ENCODE peak calls at places on chromosome X, in eight cellular contexts. One of them, this sample, is unnamed.

GRCh38 chrX:109475174-109475891 is 6.6 kb downstream of the GUCY2F start:
- DNase-seq in head of caudate nucleus: peak; percentile 42
- DNase-seq in iris pigment epithelial cell: peak; percentile 40
- DNase-seq in non-pigmented ciliary epithelial cell: no peak
- DNase-seq in NCI-H2081: peak; percentile 78
- DNase-seq in prostate gland: peak; percentile 11
- DNase-seq in HFF-Myc: no peak
- DNase-seq in GM23248: peak; percentile 60
- DNase-seq in this sample: peak; percentile 62

GRCh38 chrX:110734894-110735541 is 60.6 kb downstream of the CHRDL1 start:
- DNase-seq in head of caudate nucleus: no peak
- DNase-seq in iris pigment epithelial cell: peak; percentile 87
- DNase-seq in non-pigmented ciliary epithelial cell: peak; percentile 69
- DNase-seq in NCI-H2081: no peak
- DNase-seq in prostate gland: no peak
- DNase-seq in HFF-Myc: peak; percentile 20
- DNase-seq in GM23248: peak; percentile 84
- DNase-seq in this sample: peak; percentile 56

GRCh38 chrX:24375732-24376131 is 15.3 kb downstream of the SUPT20HL1 start:
- DNase-seq in head of caudate nucleus: no peak
- DNase-seq in iris pigment epithelial cell: no peak
- DNase-seq in non-pigmented ciliary epithelial cell: no peak
- DNase-seq in NCI-H2081: no peak
- DNase-seq in prostate gland: no peak
- DNase-seq in HFF-Myc: no peak
- DNase-seq in GM23248: no peak
- DNase-seq in this sample: no peak

GRCh38 chrX:22666441-22666840 is 333.3 kb upstream of the DDX53 start:
- DNase-seq in head of caudate nucleus: peak; percentile 29
- DNase-seq in iris pigment epithelial cell: peak; percentile 19
- DNase-seq in non-pigmented ciliary epithelial cell: no peak
- DNase-seq in NCI-H2081: peak; percentile 10
- DNase-seq in prostate gland: no peak
- DNase-seq in HFF-Myc: peak; percentile 27
- DNase-seq in GM23248: peak; percentile 44
- DNase-seq in this sample: no peak

GRCh38 chrX:129957241-129958099 is 25.0 kb upstream of the BCORL1 start:
- DNase-seq in head of caudate nucleus: peak; percentile 31
- DNase-seq in iris pigment epithelial cell: peak; percentile 48
- DNase-seq in non-pigmented ciliary epithelial cell: no peak
- DNase-seq in NCI-H2081: no peak
- DNase-seq in prostate gland: no peak
- DNase-seq in HFF-Myc: no peak
- DNase-seq in GM23248: peak; percentile 66
- DNase-seq in this sample: peak; percentile 57

GRCh38 chrX:119427795-119428185 is 28.7 kb downstream of the SLC25A43 start:
- DNase-seq in head of caudate nucleus: no peak
- DNase-seq in iris pigment epithelial cell: no peak
- DNase-seq in non-pigmented ciliary epithelial cell: no peak
- DNase-seq in NCI-H2081: no peak
- DNase-seq in prostate gland: no peak
- DNase-seq in HFF-Myc: no peak
- DNase-seq in GM23248: no peak
- DNase-seq in this sample: no peak

GRCh38 chrX:20116087-20116574 is 576 bp downstream of the MAP7D2 start:
- DNase-seq in head of caudate nucleus: no peak
- DNase-seq in iris pigment epithelial cell: no peak
- DNase-seq in non-pigmented ciliary epithelial cell: no peak
- DNase-seq in NCI-H2081: peak; percentile 58
- DNase-seq in prostate gland: no peak
- DNase-seq in HFF-Myc: no peak
- DNase-seq in GM23248: no peak
- DNase-seq in this sample: peak; percentile 6

GRCh38 chrX:139826065-139827044 is 106.5 kb downstream of the ATP11C start:
- DNase-seq in head of caudate nucleus: no peak
- DNase-seq in iris pigment epithelial cell: peak; percentile 51
- DNase-seq in non-pigmented ciliary epithelial cell: peak; percentile 23
- DNase-seq in NCI-H2081: no peak
- DNase-seq in prostate gland: peak; percentile 4
- DNase-seq in HFF-Myc: no peak
- DNase-seq in GM23248: peak; percentile 68
- DNase-seq in this sample: peak; percentile 68

GRCh38 chrX:123976671-123977316 is 15.3 kb downstream of the STAG2 start:
- DNase-seq in head of caudate nucleus: no peak
- DNase-seq in iris pigment epithelial cell: peak; percentile 47
- DNase-seq in non-pigmented ciliary epithelial cell: no peak
- DNase-seq in NCI-H2081: peak; percentile 18
- DNase-seq in prostate gland: no peak
- DNase-seq in HFF-Myc: no peak
- DNase-seq in GM23248: peak; percentile 55
- DNase-seq in this sample: peak; percentile 38

GRCh38 chrX:42934020-42934701 is 156.2 kb upstream of the PPP1R2C start:
- DNase-seq in head of caudate nucleus: no peak
- DNase-seq in iris pigment epithelial cell: peak; percentile 51
- DNase-seq in non-pigmented ciliary epithelial cell: no peak
- DNase-seq in NCI-H2081: no peak
- DNase-seq in prostate gland: no peak
- DNase-seq in HFF-Myc: no peak
- DNase-seq in GM23248: no peak
- DNase-seq in this sample: peak; percentile 4

GRCh38 chrX:107551546-107551945 is 76.8 kb upstream of the PRPS1 start:
- DNase-seq in head of caudate nucleus: peak; percentile 35
- DNase-seq in iris pigment epithelial cell: no peak
- DNase-seq in non-pigmented ciliary epithelial cell: no peak
- DNase-seq in NCI-H2081: peak; percentile 11
- DNase-seq in prostate gland: peak; percentile 34
- DNase-seq in HFF-Myc: no peak
- DNase-seq in GM23248: no peak
- DNase-seq in this sample: no peak

GRCh38 chrX:107429090-107429489 is 20.4 kb upstream of the FRMPD3 start:
- DNase-seq in head of caudate nucleus: no peak
- DNase-seq in iris pigment epithelial cell: peak; percentile 14
- DNase-seq in non-pigmented ciliary epithelial cell: no peak
- DNase-seq in NCI-H2081: peak; percentile 68
- DNase-seq in prostate gland: no peak
- DNase-seq in HFF-Myc: no peak
- DNase-seq in GM23248: peak; percentile 16
- DNase-seq in this sample: peak; percentile 2

GRCh38 chrX:26783512-26784225 is 567.7 kb downstream of the MAGEB5 start:
- DNase-seq in head of caudate nucleus: no peak
- DNase-seq in iris pigment epithelial cell: peak; percentile 41
- DNase-seq in non-pigmented ciliary epithelial cell: no peak
- DNase-seq in NCI-H2081: peak; percentile 72
- DNase-seq in prostate gland: no peak
- DNase-seq in HFF-Myc: no peak
- DNase-seq in GM23248: peak; percentile 48
- DNase-seq in this sample: peak; percentile 49